ENCODE peak calls at places on chromosomes 11 and 22, in five cellular contexts. G is H1, D is HepG2, Y is GM12878, N is K562. F is an unnamed sample.

GRCh38 chr11:44456544-44457270 is 108.8 kb upstream of the CD82 start:
- DNase-seq in G (no peak), D (no peak), Y (no peak), N (no peak), F (peak)

GRCh38 chr11:111176603-111177002 is 68.9 kb upstream of the POU2AF2 start:
- DNase-seq in G (no peak), D (no peak), Y (peak), N (no peak), F (no peak)

GRCh38 chr11:80855975-80856524 is 1415.2 kb upstream of the TENM4 start:
- DNase-seq in G (no peak), D (no peak), Y (no peak), N (no peak), F (no peak)

GRCh38 chr11:128496249-128496648 is 91.1 kb downstream of the ETS1 start:
- DNase-seq in G (no peak), D (no peak), Y (no peak), N (no peak), F (no peak)

GRCh38 chr22:30444632-30445437 is 19.3 kb downstream of the MTFP1 start:
- DNase-seq in G (peak), D (peak), Y (no peak), N (peak), F (peak)

GRCh38 chr11:1453611-1454386 is 32.8 kb downstream of the MOB2 start:
- DNase-seq in G (peak), D (peak), Y (peak), N (peak), F (peak)

GRCh38 chr11:117717485-117718314 is 79.3 kb downstream of the DSCAML1 start:
- DNase-seq in G (no peak), D (peak), Y (no peak), N (no peak), F (peak)

GRCh38 chr11:67031791-67032561 is 9.0 kb downstream of the SYT12 start:
- DNase-seq in G (no peak), D (no peak), Y (no peak), N (no peak), F (no peak)

GRCh38 chr11:130031056-130031455 is 28.4 kb upstream of the PRDM10 start:
- DNase-seq in G (no peak), D (no peak), Y (no peak), N (no peak), F (no peak)

GRCh38 chr11:48066881-48067800 is 86.8 kb downstream of the PTPRJ start:
- DNase-seq in G (no peak), D (no peak), Y (no peak), N (no peak), F (no peak)

GRCh38 chr22:29470159-29470855 is 9.7 kb upstream of the NEFH start:
- DNase-seq in G (peak), D (peak), Y (no peak), N (peak), F (peak)

GRCh38 chr11:9053631-9054030 is 37.8 kb downstream of the SCUBE2 start:
- DNase-seq in G (no peak), D (no peak), Y (no peak), N (no peak), F (no peak)

GRCh38 chr11:73916435-73916834 is 34.4 kb upstream of the DNAJB13 start:
- DNase-seq in G (no peak), D (no peak), Y (no peak), N (peak), F (no peak)

GRCh38 chr11:7665473-7666291 is 7.6 kb downstream of the CYB5R2 start:
- DNase-seq in G (no peak), D (peak), Y (peak), N (peak), F (peak)

GRCh38 chr11:44207292-44207691 is 102.6 kb downstream of the ALX4 start:
- DNase-seq in G (no peak), D (no peak), Y (no peak), N (no peak), F (no peak)

GRCh38 chr11:99739464-99740089 is 718.8 kb downstream of the CNTN5 start:
- DNase-seq in G (peak), D (peak), Y (no peak), N (peak), F (peak)

GRCh38 chr11:69971741-69972140 is 106.4 kb upstream of the ANO1 start:
- DNase-seq in G (no peak), D (no peak), Y (no peak), N (no peak), F (no peak)

GRCh38 chr11:131867457-131868257 is 497.2 kb downstream of the NTM start:
- DNase-seq in G (peak), D (peak), Y (no peak), N (no peak), F (peak)

GRCh38 chr22:37199103-37199838 is 11.2 kb upstream of the C1QTNF6 start:
- DNase-seq in G (peak), D (peak), Y (peak), N (peak), F (peak)

GRCh38 chr11:5577101-5577500 is 3.6 kb upstream of the OR52B6 start:
- DNase-seq in G (no peak), D (no peak), Y (no peak), N (no peak), F (no peak)

GRCh38 chr11:100855466-100856067 is 168.5 kb downstream of the ARHGAP42 start:
- DNase-seq in G (no peak), D (peak), Y (no peak), N (peak), F (peak)

GRCh38 chr11:63444181-63444580 is 46.8 kb downstream of the PLAAT5 start:
- DNase-seq in G (no peak), D (no peak), Y (no peak), N (no peak), F (no peak)

GRCh38 chr22:28348613-28349012 is 331.0 kb downstream of the TTC28 start:
- DNase-seq in G (no peak), D (no peak), Y (no peak), N (no peak), F (no peak)

GRCh38 chr11:7300281-7300680 is 48.6 kb downstream of the SYT9 start:
- DNase-seq in G (no peak), D (no peak), Y (no peak), N (no peak), F (no peak)

GRCh38 chr11:5701184-5701583 is 11.6 kb downstream of the TRIM22 start:
- DNase-seq in G (no peak), D (no peak), Y (no peak), N (no peak), F (no peak)

GRCh38 chr22:22167791-22168189 is 76.8 kb upstream of the VPREB1 start:
- DNase-seq in G (no peak), D (no peak), Y (peak), N (no peak), F (no peak)

GRCh38 chr11:2665747-2666710 is 33.8 kb downstream of the KCNQ1OT1 start:
- DNase-seq in G (no peak), D (no peak), Y (no peak), N (no peak), F (no peak)

GRCh38 chr11:121157756-121158155 is 56.7 kb downstream of the TECTA start:
- DNase-seq in G (no peak), D (no peak), Y (no peak), N (no peak), F (no peak)

GRCh38 chr11:47499160-47499559 is 50.2 kb upstream of the RAPSN start:
- DNase-seq in G (no peak), D (no peak), Y (no peak), N (no peak), F (no peak)

GRCh38 chr11:130421199-130421585 is 7.2 kb downstream of the ADAMTS8 start:
- DNase-seq in G (no peak), D (no peak), Y (no peak), N (no peak), F (no peak)

GRCh38 chr22:49866134-49866533 is 12.5 kb downstream of the ZBED4 start:
- DNase-seq in G (no peak), D (no peak), Y (no peak), N (no peak), F (no peak)

GRCh38 chr11:13042873-13043338 is 33.8 kb downstream of the RASSF10 start:
- DNase-seq in G (no peak), D (peak), Y (no peak), N (no peak), F (peak)

GRCh38 chr11:1828542-1828941 is 6.2 kb upstream of the SYT8 start:
- DNase-seq in G (no peak), D (no peak), Y (no peak), N (no peak), F (no peak)

GRCh38 chr11:64023731-64024710 is 11.7 kb upstream of the FLRT1 start:
- DNase-seq in G (no peak), D (no peak), Y (no peak), N (no peak), F (no peak)

GRCh38 chr11:114137838-114138237 is 78.3 kb downstream of the ZBTB16 start:
- DNase-seq in G (no peak), D (no peak), Y (no peak), N (no peak), F (no peak)
- TF ChIP-seq POLR2AphosphoS5 in G (no peak), D (no peak), Y (no peak), N (no peak), F (no peak)

GRCh38 chr11:32831241-32831640 is 1.5 kb downstream of the PRRG4 start:
- DNase-seq in G (no peak), D (no peak), Y (no peak), N (no peak), F (no peak)
- TF ChIP-seq CREB1 in G (no peak), D (no peak), Y (no peak), N (no peak), F (no peak)

DNA sequence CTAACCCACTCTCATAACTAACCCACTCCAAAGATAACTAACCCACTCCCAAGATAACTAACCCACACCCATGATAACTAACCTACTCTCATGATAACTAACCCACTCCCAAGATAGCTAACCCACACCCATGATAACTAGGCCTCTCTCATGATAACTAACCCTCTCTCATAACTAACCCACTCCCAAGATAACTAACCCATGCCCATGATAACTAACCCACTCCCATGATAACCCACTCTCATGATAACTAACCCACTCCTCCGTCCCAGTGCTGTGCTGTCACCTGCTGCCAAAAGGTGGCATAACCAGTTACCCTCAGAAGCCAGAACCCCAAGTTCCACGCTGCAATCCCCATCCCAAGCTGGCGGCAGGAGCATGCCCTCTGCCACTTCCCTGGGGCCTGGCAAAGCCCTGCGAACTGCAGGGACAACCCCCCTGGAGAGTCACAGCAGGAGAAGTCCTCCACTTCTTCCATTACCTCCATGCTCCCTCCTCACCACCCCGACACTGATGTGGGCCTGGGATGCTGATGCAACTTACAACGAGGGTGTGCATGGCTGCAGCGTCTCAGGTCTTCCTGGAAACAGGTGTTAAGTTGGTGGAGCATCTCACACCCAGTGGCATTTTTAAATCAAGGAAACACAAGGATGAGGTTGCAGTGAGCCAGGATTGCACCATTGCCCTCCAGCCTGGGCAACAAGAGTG is 30.8 kb upstream of the CELSR1 start:
- DNase-seq in G (no peak), D (no peak), Y (no peak), N (no peak), F (no peak)
- TF ChIP-seq EZH2 in G (no peak), D (no peak), Y (no peak), N (no peak), F (no peak)

DNA sequence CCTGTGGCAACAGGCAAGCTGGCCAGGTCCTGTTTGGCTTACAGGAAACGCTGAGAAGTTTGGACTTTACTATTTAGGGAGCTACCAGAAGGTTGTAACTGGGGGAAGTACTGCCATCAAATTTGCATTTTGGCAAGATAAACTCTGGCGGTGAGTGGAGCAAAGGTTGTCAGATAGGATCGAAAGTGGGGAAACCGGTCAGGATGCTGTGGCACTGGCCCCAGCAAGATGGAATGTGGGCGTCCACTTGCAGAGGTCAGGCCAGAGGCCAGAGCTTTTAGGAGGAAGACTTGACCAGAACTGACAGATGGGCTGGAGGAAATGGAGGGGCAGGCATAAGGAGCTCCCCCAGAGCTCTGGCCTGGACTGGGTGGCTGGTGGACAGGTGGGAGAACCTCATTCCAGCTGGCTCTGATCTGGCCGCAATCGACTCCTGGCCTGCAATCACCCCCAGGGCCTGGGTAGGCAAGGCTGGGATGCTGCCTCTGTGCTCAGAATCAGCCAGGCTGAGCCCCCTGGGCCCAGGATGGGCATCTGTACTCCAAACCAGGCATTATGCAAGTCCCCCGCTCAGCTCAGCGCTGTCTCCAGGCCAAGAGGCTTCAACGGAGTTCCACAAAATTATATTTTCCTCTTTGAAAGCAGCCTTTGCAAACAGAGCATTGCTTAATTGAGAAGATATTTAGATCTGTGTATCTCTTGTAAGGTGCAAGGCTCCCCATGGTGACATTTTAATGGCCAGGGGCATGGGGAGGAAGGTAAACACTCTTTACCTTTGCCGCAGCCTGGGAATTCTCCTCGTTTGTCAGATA is 178.3 kb upstream of the NECTIN1 start:
- DNase-seq in G (no peak), D (no peak), Y (no peak), N (no peak), F (no peak)
- TF ChIP-seq POLR2AphosphoS5 in G (no peak), D (no peak), Y (no peak), N (no peak), F (no peak)

DNA sequence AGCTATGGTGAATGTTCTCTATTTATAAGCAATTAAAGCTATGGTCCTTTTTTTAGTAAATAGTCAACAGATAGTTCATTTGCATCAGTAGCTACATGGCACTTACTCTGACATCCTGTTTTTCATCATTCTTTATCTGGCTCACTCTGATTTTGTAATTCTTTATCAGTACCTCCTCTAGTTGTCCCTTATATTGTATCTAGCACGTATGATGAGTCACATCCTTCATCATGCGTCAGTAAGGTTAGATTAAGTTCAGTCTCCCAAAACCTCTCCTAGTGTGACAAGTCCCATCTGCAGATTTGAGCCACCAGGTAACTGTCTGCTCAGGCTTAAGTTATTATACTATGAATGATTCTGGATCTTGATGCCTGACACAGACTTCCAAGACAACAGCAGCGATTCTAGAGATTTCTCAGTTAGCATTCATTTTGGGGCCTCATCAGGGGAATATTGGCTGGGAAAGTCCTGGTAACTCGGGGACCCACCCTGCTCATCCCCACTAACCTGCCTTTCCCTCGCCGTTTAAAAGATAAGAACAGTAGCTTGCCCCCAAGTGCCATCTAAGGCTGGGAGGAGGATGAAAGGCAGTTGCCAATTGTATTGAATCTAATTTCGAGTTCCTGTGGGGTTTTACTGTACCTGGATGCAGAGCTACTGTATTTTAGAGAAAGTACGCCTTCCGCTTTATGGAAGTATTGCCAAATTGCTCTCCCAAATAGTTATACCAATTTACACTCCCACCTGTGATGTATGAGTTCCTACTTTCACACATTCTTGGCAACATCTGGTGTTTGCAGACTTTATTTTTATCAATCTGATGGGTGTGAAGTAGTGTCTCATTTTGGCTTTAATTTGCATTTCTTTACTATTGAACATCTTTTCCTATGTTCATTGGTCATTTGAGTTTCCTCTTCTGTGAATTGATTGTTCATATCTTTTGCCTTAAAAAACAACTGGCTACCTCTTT is 55.9 kb downstream of the ZC3H12C start:
- DNase-seq in G (no peak), D (no peak), Y (no peak), N (peak), F (no peak)
- TF ChIP-seq CREB1 in G (no peak), D (no peak), Y (no peak), N (peak), F (no peak)

F was measured in GM23338.